ENCODE peak calls at places on chromosomes 6 and 20, in seven cellular contexts. U, V, T, O, X, D and G are unnamed samples. For H3K27me3 and H3K9me3, the result is how much of the 10 kb centered on the place peaks cover.

GRCh38 chr20:64224344-64225165 is 31.0 kb upstream of the PCMTD2 start:
- DNase-seq in V (no peak), U (no peak), D (no peak), T (peak), X (no peak), O (peak), G (no peak)

GRCh38 chr6:3305216-3305565 is 46.4 kb downstream of the PSMG4 start:
- DNase-seq in T (no peak), X (no peak), D (no peak), U (no peak), V (no peak), O (no peak), G (no peak)

GRCh38 chr6:158688860-158689259 is 39.0 kb downstream of the SYTL3 start:
- DNase-seq in T (peak), V (no peak), O (no peak), U (no peak), D (no peak), X (no peak), G (no peak)

GRCh38 chr6:46541556-46541955 is 50.3 kb upstream of the RCAN2 start:
- DNase-seq in D (no peak), T (no peak), V (no peak), O (no peak), U (no peak), X (no peak), G (no peak)

GRCh38 chr6:56230976-56231566 is 16.3 kb downstream of the COL21A1 start:
- DNase-seq in T (peak), D (no peak), X (no peak), U (no peak), V (no peak), O (no peak), G (no peak)

GRCh38 chr6:51384736-51385135 is 566.1 kb downstream of the TFAP2B start:
- DNase-seq in O (no peak), T (no peak), V (no peak), X (no peak), D (no peak), U (no peak), G (no peak)

GRCh38 chr6:119842191-119842590 is 492.6 kb upstream of the MAN1A1 start:
- DNase-seq in T (no peak), X (no peak), O (no peak), D (no peak), U (no peak), V (no peak), G (no peak)

GRCh38 chr6:90611996-90612690 is 25.3 kb upstream of the MAP3K7 start:
- DNase-seq in D (no peak), O (no peak), V (no peak), X (no peak), T (no peak), U (no peak), G (no peak)

GRCh38 chr20:61113731-61114130 is 138.3 kb upstream of the CDH4 start:
- DNase-seq in O (no peak), U (no peak), T (no peak), D (no peak), X (no peak), V (no peak), G (no peak)

GRCh38 chr6:50816947-50817637 is 1.6 kb upstream of the TFAP2B start:
- DNase-seq in D (no peak), T (no peak), V (no peak), X (no peak), O (no peak), U (no peak), G (no peak)

GRCh38 chr6:63351995-63352586 is 32.3 kb upstream of the LGSN start:
- DNase-seq in D (no peak), X (no peak), V (no peak), U (no peak), T (peak), O (peak), G (no peak)

GRCh38 chr20:58064411-58065010 is 163.9 kb downstream of the ANKRD60 start:
- DNase-seq in D (peak), U (no peak), O (no peak), V (no peak), T (no peak), X (no peak), G (no peak)

DNA sequence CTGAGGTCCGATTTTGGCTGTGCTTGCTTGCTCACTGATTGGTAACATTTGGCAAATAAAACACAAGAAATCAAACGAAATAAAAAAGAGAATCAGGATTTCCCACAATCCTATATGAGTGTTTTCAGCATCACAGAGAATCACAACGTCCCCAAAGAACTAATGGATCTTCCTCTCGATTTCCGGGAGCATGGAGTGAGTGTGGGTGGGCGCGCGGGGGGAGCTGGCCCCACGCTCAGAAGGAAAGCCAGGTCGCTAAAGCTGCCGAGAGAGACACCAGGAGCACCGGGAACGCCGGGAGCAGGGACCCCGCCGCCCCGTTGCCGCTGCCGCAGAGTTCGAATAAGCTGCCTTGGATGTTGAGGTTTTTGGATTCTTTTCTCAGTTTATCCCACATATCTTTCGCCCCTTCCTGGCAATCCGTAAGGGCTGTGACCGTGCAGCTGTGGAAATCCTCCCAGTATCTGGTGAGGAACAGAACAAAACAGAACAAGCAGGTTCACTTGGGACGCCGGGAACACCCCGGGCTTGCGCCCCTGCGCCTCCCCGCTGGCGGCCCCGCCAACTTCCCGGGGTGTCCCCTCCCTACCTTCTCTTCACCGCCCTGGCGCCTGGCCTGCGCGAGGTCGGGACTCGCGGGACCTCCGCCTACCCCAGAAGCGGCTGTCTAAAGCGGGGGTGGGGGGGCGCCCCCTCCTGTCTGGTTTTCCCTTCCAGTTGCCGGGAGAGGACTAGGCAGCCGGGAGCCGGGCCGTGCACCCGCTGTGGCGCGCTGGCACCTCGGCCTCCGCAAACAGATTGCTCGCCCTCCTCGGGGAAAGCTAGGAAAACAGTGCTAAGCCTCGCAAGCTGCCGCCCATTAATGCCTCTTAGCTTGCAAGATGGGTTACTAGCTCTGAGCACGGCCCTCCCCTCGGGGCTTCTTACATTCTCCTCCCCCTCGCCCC is 7.7 kb downstream of the NRN1 start:
- DNase-seq in V (no peak), O (no peak), D (no peak), U (no peak), X (peak), T (no peak), G (no peak)
- H3K27me3 ChIP-seq in V (half or more), O (half or more), D (under half), U (under half), X (half or more), T (half or more), G (half or more)

DNA sequence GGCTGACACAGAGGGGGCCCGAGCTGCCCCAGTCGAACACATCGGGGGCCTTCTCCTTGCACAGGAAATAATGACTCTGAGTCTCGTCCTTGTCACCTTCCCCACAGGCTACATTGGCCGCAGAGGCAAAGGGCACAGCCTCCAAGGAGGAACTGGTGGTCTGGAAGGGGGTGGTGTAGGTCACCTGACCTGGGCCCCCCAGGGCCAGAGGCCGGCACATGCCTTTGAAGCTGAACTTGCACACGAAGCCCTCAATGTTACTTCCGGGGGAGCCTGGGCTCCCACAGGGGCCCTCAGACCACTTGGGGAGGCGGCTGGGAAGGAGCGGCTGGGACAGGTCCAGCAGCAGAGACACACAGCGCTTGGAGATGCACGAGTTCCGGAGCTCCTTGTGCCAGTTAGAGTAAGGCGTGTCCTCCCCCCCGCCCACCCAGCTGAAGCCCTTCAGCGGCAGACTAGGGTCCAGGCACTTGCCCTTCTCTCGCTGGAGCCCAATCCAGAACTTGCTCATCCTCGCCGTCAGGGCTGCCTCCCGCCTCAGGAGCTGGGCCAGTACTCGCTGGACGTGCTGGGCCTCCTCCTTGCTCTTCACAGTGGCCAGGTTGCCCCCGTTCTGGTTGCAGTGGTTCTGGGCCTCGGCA is 589 bp downstream of the CD93 start:
- DNase-seq in D (no peak), O (no peak), X (no peak), U (no peak), T (no peak), V (no peak), G (no peak)
- TF ChIP-seq CTCF in D (no peak), O (no peak), X (no peak), U (no peak), T (no peak), V (no peak), G (no peak)

DNA sequence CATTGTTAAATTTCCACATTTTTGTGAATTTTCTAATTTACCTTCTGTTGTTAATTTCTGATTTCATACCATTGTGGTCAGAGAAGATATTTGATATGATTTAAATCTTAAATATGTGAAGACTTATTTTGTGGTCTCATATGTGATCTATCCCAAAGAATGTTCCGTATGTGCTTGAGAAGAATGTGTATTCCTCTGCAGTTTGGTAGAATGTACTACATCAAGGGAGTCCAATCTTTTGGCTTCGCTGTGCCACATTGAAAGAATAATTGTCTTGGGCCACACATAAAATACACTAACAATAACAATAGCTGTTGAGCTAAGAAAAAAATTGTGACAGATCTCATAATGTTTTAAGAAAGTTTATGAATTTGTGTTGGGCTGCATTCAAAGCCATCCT is 176.2 kb upstream of the PRND start:
- DNase-seq in U (no peak), X (no peak), O (peak), D (no peak), T (no peak), V (no peak), G (no peak)
- H3K9me3 ChIP-seq in U (under half), X (under half), O (under half), D (under half), T (under half), V (under half), G (under half)

DNA sequence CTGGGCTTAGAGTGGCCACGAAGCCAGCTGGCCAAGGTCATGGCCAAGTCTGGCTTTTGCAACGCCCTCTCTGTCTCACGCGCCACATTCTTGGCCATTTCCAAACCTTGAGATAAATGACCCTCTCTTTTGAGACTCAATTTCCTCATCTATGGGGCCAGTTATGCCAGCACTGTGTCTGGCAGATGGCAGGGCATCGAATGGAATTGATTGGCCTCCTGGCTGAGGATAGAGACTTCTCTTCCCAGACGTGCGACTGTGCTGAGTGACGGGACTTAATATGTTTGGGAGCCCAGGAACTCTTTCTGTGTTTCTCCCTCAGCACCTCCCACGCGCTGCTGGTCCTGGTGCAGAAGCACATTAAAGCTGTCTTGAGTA is 7.6 kb downstream of the BPIFB2 start:
- DNase-seq in X (no peak), V (no peak), D (no peak), U (no peak), O (no peak), T (no peak), G (no peak)
- H3K27me3 ChIP-seq in X (under half), V (under half), D (under half), U (under half), O (under half), T (under half), G (under half)